ENCODE peak calls at places on chromosomes 4 and X, in seven cellular contexts. N is HuH-7.5; H is stomach; A is CD8-positive, alpha-beta memory T cell; T is GM10248; Q is fibroblast of pulmonary artery; R is progenitor cell of endocrine pancreas. J is an unnamed sample.

GRCh38 chr4:57168986-57169385 is 58.8 kb upstream of the IGFBP7 start:
- DNase-seq in N (no peak), H (no peak), A (no peak), T (no peak), Q (no peak), R (no peak), J (no peak)

GRCh38 chr4:32117696-32118095 is 1397.5 kb downstream of the PCDH7 start:
- DNase-seq in N (no peak), H (no peak), A (no peak), T (no peak), Q (no peak), R (no peak), J (no peak)

GRCh38 chr4:38691251-38692008 is 27.4 kb downstream of the KLF3 start:
- DNase-seq in N (no peak), H (no peak), A (no peak), T (no peak), Q (peak; percentile 91), R (no peak), J (no peak)

GRCh38 chr4:22070256-22070655 is 121.7 kb upstream of the KCNIP4 start:
- DNase-seq in N (no peak), H (no peak), A (no peak), T (no peak), Q (no peak), R (no peak), J (no peak)

GRCh38 chrX:109843963-109844751 is 111.1 kb upstream of the ACSL4 start:
- DNase-seq in N (no peak), H (no peak), A (no peak), T (peak; percentile 28), Q (no peak), R (no peak), J (no peak)

GRCh38 chr4:185013715-185014114 is 4.6 kb upstream of the HELT start:
- DNase-seq in N (no peak), H (no peak), A (no peak), T (no peak), Q (no peak), R (no peak), J (no peak)

GRCh38 chrX:30141966-30142365 is 73.4 kb upstream of the MAGEB2 start:
- DNase-seq in N (no peak), H (no peak), A (no peak), T (no peak), Q (peak; percentile 58), R (no peak), J (no peak)

GRCh38 chrX:21528076-21528475 is 130.1 kb downstream of the KLHL34 start:
- DNase-seq in N (no peak), H (no peak), A (no peak), T (no peak), Q (peak; percentile 18), R (no peak), J (no peak)

GRCh38 chr4:8647626-8648025 is 55.1 kb downstream of the CPZ start:
- DNase-seq in N (no peak), H (peak; percentile 17), A (no peak), T (no peak), Q (no peak), R (no peak), J (peak; percentile 23)

GRCh38 chr4:85715996-85716737 is 241.2 kb downstream of the ARHGAP24 start:
- DNase-seq in N (no peak), H (no peak), A (no peak), T (no peak), Q (no peak), R (no peak), J (no peak)

GRCh38 chr4:10587697-10588096 is 96.9 kb downstream of the CLNK start:
- DNase-seq in N (no peak), H (no peak), A (peak; percentile 29), T (no peak), Q (no peak), R (no peak), J (no peak)

GRCh38 chr4:111842336-111842735 is 302.9 kb upstream of the FAM241A start:
- DNase-seq in N (no peak), H (no peak), A (no peak), T (no peak), Q (peak; percentile 7), R (no peak), J (no peak)

GRCh38 chrX:72258174-72258573 is 18.9 kb downstream of the RPS4X start:
- DNase-seq in N (no peak), H (no peak), A (no peak), T (no peak), Q (peak; percentile 78), R (no peak), J (no peak)

GRCh38 chr4:151485541-151486131 is 76.7 kb downstream of the FHIP1A start:
- DNase-seq in N (no peak), H (no peak), A (no peak), T (no peak), Q (no peak), R (no peak), J (peak; percentile 62)

GRCh38 chr4:153045111-153045982 is 109.2 kb downstream of the FHDC1 start:
- DNase-seq in N (no peak), H (no peak), A (no peak), T (no peak), Q (no peak), R (no peak), J (no peak)

GRCh38 chr4:1471443-1472147 is 65.4 kb upstream of the NKX1-1 start:
- DNase-seq in N (no peak), H (no peak), A (no peak), T (no peak), Q (no peak), R (no peak), J (peak; percentile 28)

GRCh38 chr4:153211986-153212720 is 7.9 kb downstream of the TRIM2 start:
- DNase-seq in N (no peak), H (no peak), A (no peak), T (no peak), Q (peak; percentile 77), R (no peak), J (no peak)

GRCh38 chrX:130145123-130145522 is 20.5 kb downstream of the AIFM1 start:
- DNase-seq in N (no peak), H (no peak), A (no peak), T (no peak), Q (no peak), R (no peak), J (no peak)

GRCh38 chr4:2059034-2059725 is at the start of gene NAT8L:
- DNase-seq in N (peak; percentile 49), H (no peak), A (no peak), T (peak; percentile 64), Q (no peak), R (no peak), J (no peak)

GRCh38 chrX:154486052-154486395 is 391 bp downstream of the UBL4A start:
- DNase-seq in N (peak; percentile 28), H (peak; percentile 45), A (peak; percentile 36), T (no peak), Q (no peak), R (no peak), J (peak; percentile 54)

GRCh38 chrX:10173331-10173900 is 16.6 kb downstream of the CLCN4 start:
- DNase-seq in N (peak; percentile 37), H (peak; percentile 35), A (no peak), T (no peak), Q (peak; percentile 89), R (no peak), J (peak; percentile 69)

GRCh38 chr4:13920111-13920875 is 292.8 kb upstream of the BOD1L1 start:
- DNase-seq in N (no peak), H (no peak), A (no peak), T (no peak), Q (no peak), R (no peak), J (no peak)

GRCh38 chr4:153148796-153149195 is 55.4 kb upstream of the TRIM2 start:
- DNase-seq in N (no peak), H (no peak), A (no peak), T (no peak), Q (no peak), R (no peak), J (no peak)

GRCh38 chrX:129613596-129613995 is 41.2 kb downstream of the APLN start:
- DNase-seq in N (no peak), H (no peak), A (peak; percentile 19), T (no peak), Q (no peak), R (no peak), J (no peak)

GRCh38 chr4:93317571-93317970 is 511.0 kb upstream of the ATOH1 start:
- DNase-seq in N (no peak), H (no peak), A (no peak), T (no peak), Q (no peak), R (no peak), J (no peak)

GRCh38 chrX:49250066-49250465 is 14.4 kb downstream of the FOXP3 start:
- DNase-seq in N (no peak), H (no peak), A (no peak), T (no peak), Q (no peak), R (no peak), J (no peak)

GRCh38 chr4:25938251-25939186 is 24.5 kb downstream of the SMIM20 start:
- DNase-seq in N (no peak), H (no peak), A (no peak), T (peak; percentile 65), Q (peak; percentile 53), R (no peak), J (no peak)

GRCh38 chr4:42048394-42048793 is 58.1 kb downstream of the SLC30A9 start:
- DNase-seq in N (no peak), H (no peak), A (no peak), T (no peak), Q (peak; percentile 72), R (no peak), J (no peak)

GRCh38 chr4:10055871-10056270 is 34.6 kb upstream of the SLC2A9 start:
- DNase-seq in N (no peak), H (no peak), A (no peak), T (no peak), Q (peak; percentile 35), R (no peak), J (no peak)

GRCh38 chr4:38316045-38316444 is 348.0 kb upstream of the KLF3 start:
- DNase-seq in N (no peak), H (no peak), A (no peak), T (no peak), Q (no peak), R (no peak), J (no peak)

GRCh38 chrX:132837126-132837525 is 121.3 kb downstream of the HS6ST2 start:
- DNase-seq in N (no peak), H (no peak), A (no peak), T (no peak), Q (peak; percentile 61), R (no peak), J (no peak)

GRCh38 chr4:165779950-165780670 is 92.9 kb upstream of the TLL1 start:
- DNase-seq in N (no peak), H (no peak), A (no peak), T (no peak), Q (no peak), R (no peak), J (no peak)

GRCh38 chr4:25770844-25771243 is 91.9 kb downstream of the SEL1L3 start:
- DNase-seq in N (no peak), H (no peak), A (no peak), T (no peak), Q (peak; percentile 18), R (no peak), J (no peak)

J was measured in left lobe of liver.